ENCODE peak calls at places on chromosome 1, in eight cellular contexts. J, I, M, Z, T, W, G and O are unnamed samples.

GRCh38 chr1:222023025-222023424 is 281.1 kb upstream of the DUSP10 start:
- DNase-seq in T (no peak), M (no peak), I (no peak), G (no peak), W (no peak), J (no peak), Z (no peak), O (no peak)

GRCh38 chr1:212007178-212007577 is 28.2 kb downstream of the INTS7 start:
- DNase-seq in M (no peak), Z (no peak), W (no peak), J (no peak), G (no peak), I (no peak), T (no peak), O (no peak)

GRCh38 chr1:77282866-77283539 is 1.2 kb downstream of the AK5 start:
- DNase-seq in I (peak; percentile 29), M (no peak), G (peak; percentile 14), J (no peak), W (no peak), T (peak; percentile 13), Z (no peak), O (peak; percentile 17)

GRCh38 chr1:150012611-150013010 is 2.1 kb upstream of the OTUD7B start:
- DNase-seq in G (no peak), Z (peak; percentile 14), W (no peak), I (no peak), T (no peak), J (no peak), M (no peak), O (no peak)

GRCh38 chr1:154557939-154558609 is 388 bp downstream of the UBE2Q1 start:
- DNase-seq in J (no peak), M (peak; percentile 42), W (peak; percentile 61), I (peak; percentile 47), Z (peak; percentile 22), G (peak; percentile 34), T (peak; percentile 53), O (peak; percentile 52)

GRCh38 chr1:65082346-65083040 is 65.5 kb upstream of the AK4 start:
- DNase-seq in W (no peak), T (no peak), I (no peak), G (no peak), J (no peak), M (no peak), Z (no peak), O (no peak)

GRCh38 chr1:110412576-110412975 is 5.1 kb upstream of the LAMTOR5 start:
- DNase-seq in T (peak; percentile 78), I (peak; percentile 70), W (peak; percentile 86), G (peak; percentile 80), Z (peak; percentile 79), J (no peak), M (peak; percentile 82), O (peak; percentile 74)

GRCh38 chr1:14215151-14215550 is 383.3 kb upstream of the KAZN start:
- DNase-seq in Z (no peak), I (peak; percentile 6), W (no peak), G (no peak), J (no peak), M (peak; percentile 18), T (no peak), O (no peak)

GRCh38 chr1:209621329-209621728 is 30.9 kb downstream of the LAMB3 start:
- DNase-seq in W (peak; percentile 15), T (no peak), M (no peak), J (no peak), Z (no peak), G (no peak), I (no peak), O (no peak)

GRCh38 chr1:111507411-111508201 is 4.2 kb upstream of the ADORA3 start:
- DNase-seq in G (peak; percentile 82), W (no peak), J (peak; percentile 26), M (peak; percentile 53), T (peak; percentile 81), I (peak; percentile 30), Z (peak; percentile 99), O (peak; percentile 83)

GRCh38 chr1:14282583-14283186 is 315.8 kb upstream of the KAZN start:
- DNase-seq in J (no peak), G (no peak), T (no peak), M (peak; percentile 3), I (peak; percentile 21), Z (no peak), W (no peak), O (no peak)

GRCh38 chr1:156368889-156369684 is at the start of gene RHBG:
- DNase-seq in I (no peak), W (no peak), J (no peak), T (peak; percentile 48), Z (peak; percentile 13), M (peak; percentile 54), G (peak; percentile 48), O (peak; percentile 24)

GRCh38 chr1:6467744-6468688 is 2.0 kb upstream of the TNFRSF25 start:
- DNase-seq in T (no peak), I (no peak), J (no peak), W (no peak), Z (no peak), G (no peak), M (no peak), O (no peak)

GRCh38 chr1:242129103-242129502 is 130.2 kb upstream of the MAP1LC3C start:
- DNase-seq in M (peak; percentile 35), Z (peak; percentile 76), W (peak; percentile 60), T (no peak), I (no peak), G (peak; percentile 35), J (no peak), O (no peak)

GRCh38 chr1:154454391-154455120 is 47.5 kb upstream of the TDRD10 start:
- DNase-seq in Z (peak; percentile 47), I (no peak), T (no peak), W (no peak), J (no peak), G (no peak), M (no peak), O (no peak)

GRCh38 chr1:23108918-23109533 is 59.6 kb downstream of the LUZP1 start:
- DNase-seq in T (no peak), W (no peak), G (no peak), J (no peak), Z (no peak), M (no peak), I (no peak), O (peak; percentile 66)

GRCh38 chr1:9766759-9767442 is 56.9 kb downstream of the CLSTN1 start:
- DNase-seq in I (peak; percentile 93), Z (peak; percentile 22), G (peak; percentile 99), J (peak; percentile 83), M (peak; percentile 100), W (no peak), T (peak; percentile 100), O (no peak)

GRCh38 chr1:209931141-209931540 is 6.9 kb upstream of the SYT14 start:
- DNase-seq in Z (no peak), M (no peak), G (no peak), W (no peak), I (no peak), J (no peak), T (no peak), O (no peak)

GRCh38 chr1:5500541-5500940 is 491.7 kb downstream of the NPHP4 start:
- DNase-seq in G (no peak), J (no peak), M (no peak), T (no peak), I (no peak), W (no peak), Z (no peak), O (no peak)

GRCh38 chr1:167482184-167482583 is 36.1 kb downstream of the CD247 start:
- DNase-seq in G (no peak), W (no peak), T (no peak), I (no peak), Z (no peak), M (no peak), J (no peak), O (peak; percentile 82)

GRCh38 chr1:244084763-244085162 is 33.7 kb downstream of the ZBTB18 start:
- DNase-seq in W (no peak), I (no peak), M (no peak), T (no peak), Z (no peak), J (no peak), G (no peak), O (no peak)